ENCODE peak calls at places on chromosomes 13 and 19, in eight cellular contexts. One of them, this sample, is unnamed.

GRCh38 chr19:3210347-3211017 is 14.0 kb upstream of the CELF5 start:
- DNase-seq in AG10803: no peak
- DNase-seq in endodermal cell: peak; percentile 92
- DNase-seq in fibroblast of mammary gland: peak; percentile 37
- DNase-seq in spleen: peak; percentile 91
- DNase-seq in heart right ventricle: no peak
- DNase-seq in cardiac fibroblast: peak; percentile 47
- DNase-seq in osteoblast: peak; percentile 99
- DNase-seq in this sample: peak; percentile 33

GRCh38 chr19:44308011-44308410 is 3.2 kb upstream of the ZNF235 start:
- DNase-seq in heart right ventricle: no peak
- DNase-seq in osteoblast: no peak
- DNase-seq in AG10803: peak; percentile 69
- DNase-seq in cardiac fibroblast: peak; percentile 74
- DNase-seq in endodermal cell: no peak
- DNase-seq in fibroblast of mammary gland: peak; percentile 42
- DNase-seq in spleen: no peak
- DNase-seq in this sample: peak; percentile 18

GRCh38 chr19:20422616-20423205 is 142.9 kb downstream of the ZNF737 start:
- DNase-seq in AG10803: peak; percentile 3
- DNase-seq in heart right ventricle: peak; percentile 4
- DNase-seq in endodermal cell: peak; percentile 47
- DNase-seq in osteoblast: no peak
- DNase-seq in cardiac fibroblast: peak; percentile 22
- DNase-seq in spleen: no peak
- DNase-seq in fibroblast of mammary gland: peak; percentile 2
- DNase-seq in this sample: peak; percentile 1

GRCh38 chr13:48078251-48078656 is 16.6 kb downstream of the MED4 start:
- DNase-seq in spleen: no peak
- DNase-seq in heart right ventricle: no peak
- DNase-seq in endodermal cell: peak; percentile 51
- DNase-seq in cardiac fibroblast: no peak
- DNase-seq in fibroblast of mammary gland: no peak
- DNase-seq in osteoblast: no peak
- DNase-seq in AG10803: no peak
- DNase-seq in this sample: peak; percentile 19

GRCh38 chr19:3808420-3809143 is 22.4 kb upstream of the MATK start:
- DNase-seq in cardiac fibroblast: no peak
- DNase-seq in heart right ventricle: no peak
- DNase-seq in spleen: peak; percentile 72
- DNase-seq in fibroblast of mammary gland: no peak
- DNase-seq in AG10803: no peak
- DNase-seq in endodermal cell: peak; percentile 44
- DNase-seq in osteoblast: peak; percentile 65
- DNase-seq in this sample: no peak

GRCh38 chr13:36130542-36131214 is 504 bp downstream of the DCLK1 start:
- DNase-seq in heart right ventricle: peak; percentile 34
- DNase-seq in cardiac fibroblast: peak; percentile 20
- DNase-seq in spleen: no peak
- DNase-seq in AG10803: no peak
- DNase-seq in fibroblast of mammary gland: peak; percentile 20
- DNase-seq in osteoblast: peak; percentile 80
- DNase-seq in endodermal cell: peak; percentile 85
- DNase-seq in this sample: no peak

GRCh38 chr19:13764101-13764807 is at the start of gene MRI1:
- DNase-seq in endodermal cell: peak; percentile 83
- DNase-seq in cardiac fibroblast: peak; percentile 67
- DNase-seq in spleen: peak; percentile 91
- DNase-seq in AG10803: peak; percentile 60
- DNase-seq in osteoblast: peak; percentile 99
- DNase-seq in heart right ventricle: peak; percentile 83
- DNase-seq in fibroblast of mammary gland: peak; percentile 61
- DNase-seq in this sample: peak; percentile 80

GRCh38 chr19:49290517-49290916 is 34.5 kb downstream of the SLC6A16 start:
- DNase-seq in endodermal cell: no peak
- DNase-seq in osteoblast: no peak
- DNase-seq in heart right ventricle: no peak
- DNase-seq in fibroblast of mammary gland: no peak
- DNase-seq in cardiac fibroblast: no peak
- DNase-seq in spleen: no peak
- DNase-seq in AG10803: no peak
- DNase-seq in this sample: no peak

GRCh38 chr19:39671739-39672363 is 16.1 kb downstream of the LGALS16 start:
- DNase-seq in fibroblast of mammary gland: peak; percentile 50
- DNase-seq in heart right ventricle: peak; percentile 26
- DNase-seq in cardiac fibroblast: peak; percentile 75
- DNase-seq in endodermal cell: peak; percentile 79
- DNase-seq in AG10803: peak; percentile 29
- DNase-seq in osteoblast: peak; percentile 6
- DNase-seq in spleen: no peak
- DNase-seq in this sample: peak; percentile 68

GRCh38 chr13:64758520-64758919 is 2471.6 kb downstream of the PCDH9 start:
- DNase-seq in endodermal cell: peak; percentile 43
- DNase-seq in osteoblast: no peak
- DNase-seq in fibroblast of mammary gland: no peak
- DNase-seq in cardiac fibroblast: peak; percentile 12
- DNase-seq in spleen: no peak
- DNase-seq in heart right ventricle: no peak
- DNase-seq in AG10803: peak; percentile 64
- DNase-seq in this sample: peak; percentile 36

GRCh38 chr13:21698975-21699679 is 28.3 kb downstream of the FGF9 start:
- DNase-seq in cardiac fibroblast: no peak
- DNase-seq in AG10803: no peak
- DNase-seq in spleen: no peak
- DNase-seq in heart right ventricle: no peak
- DNase-seq in osteoblast: no peak
- DNase-seq in fibroblast of mammary gland: no peak
- DNase-seq in endodermal cell: no peak
- DNase-seq in this sample: no peak

GRCh38 chr19:13020002-13020414 is 24.7 kb downstream of the NFIX start:
- DNase-seq in AG10803: no peak
- DNase-seq in fibroblast of mammary gland: peak; percentile 52
- DNase-seq in osteoblast: peak; percentile 73
- DNase-seq in cardiac fibroblast: no peak
- DNase-seq in heart right ventricle: no peak
- DNase-seq in spleen: no peak
- DNase-seq in endodermal cell: peak; percentile 81
- DNase-seq in this sample: no peak

GRCh38 chr19:17584132-17584531 is 28.7 kb downstream of the COLGALT1 start:
- DNase-seq in endodermal cell: no peak
- DNase-seq in AG10803: no peak
- DNase-seq in osteoblast: no peak
- DNase-seq in fibroblast of mammary gland: no peak
- DNase-seq in cardiac fibroblast: no peak
- DNase-seq in heart right ventricle: no peak
- DNase-seq in spleen: no peak
- DNase-seq in this sample: no peak

GRCh38 chr19:58362272-58362994 is at the start of gene ZNF497:
- DNase-seq in heart right ventricle: peak; percentile 96
- DNase-seq in osteoblast: peak; percentile 100
- DNase-seq in endodermal cell: peak; percentile 99
- DNase-seq in AG10803: peak; percentile 95
- DNase-seq in spleen: peak; percentile 100
- DNase-seq in fibroblast of mammary gland: peak; percentile 94
- DNase-seq in cardiac fibroblast: peak; percentile 98
- DNase-seq in this sample: peak; percentile 97

GRCh38 chr13:36431204-36432105 is 840 bp upstream of the CCNA1 start:
- DNase-seq in cardiac fibroblast: no peak
- DNase-seq in fibroblast of mammary gland: no peak
- DNase-seq in AG10803: no peak
- DNase-seq in spleen: peak; percentile 83
- DNase-seq in endodermal cell: no peak
- DNase-seq in osteoblast: peak; percentile 67
- DNase-seq in heart right ventricle: no peak
- DNase-seq in this sample: no peak

GRCh38 chr13:54356209-54356608 is 1327.6 kb downstream of the OLFM4 start:
- DNase-seq in fibroblast of mammary gland: no peak
- DNase-seq in cardiac fibroblast: no peak
- DNase-seq in endodermal cell: no peak
- DNase-seq in spleen: no peak
- DNase-seq in heart right ventricle: no peak
- DNase-seq in AG10803: no peak
- DNase-seq in osteoblast: no peak
- DNase-seq in this sample: no peak

DNA sequence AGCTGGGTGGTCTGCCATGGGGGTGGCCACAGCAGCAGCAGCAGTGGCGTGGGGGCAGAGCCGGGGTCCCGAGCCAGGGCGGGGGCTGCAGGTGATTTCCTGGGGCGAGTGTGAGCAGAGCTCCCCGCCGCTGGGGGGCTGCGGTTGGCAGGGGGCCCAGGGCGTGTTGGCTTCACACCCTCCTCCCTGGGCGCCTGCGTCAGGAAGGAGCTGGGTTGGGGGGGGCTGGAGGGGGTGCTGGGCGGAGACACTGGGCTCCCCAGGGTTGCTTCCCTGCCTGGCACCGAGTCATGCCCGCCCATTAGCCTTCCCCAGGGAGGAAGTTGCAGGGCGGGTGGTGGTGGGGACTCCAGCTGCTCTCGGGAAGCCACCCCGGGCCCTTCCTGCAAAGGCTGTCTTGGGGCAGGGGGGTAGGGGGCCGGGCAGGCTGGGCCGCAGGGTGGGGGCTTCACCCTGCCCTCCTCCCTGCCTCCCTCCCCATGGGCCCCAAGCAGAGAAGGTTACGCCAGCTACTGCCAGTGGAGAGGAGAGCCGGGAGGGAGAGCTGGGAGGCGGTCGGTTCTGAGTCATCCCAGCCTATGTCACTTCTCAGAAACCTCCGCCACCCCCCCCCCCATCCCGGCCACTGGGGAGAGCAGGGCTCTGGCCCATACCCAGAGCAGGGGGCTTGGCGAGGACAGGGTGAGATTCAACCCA is 4.6 kb downstream of the MIDN start:
- DNase-seq in AG10803: peak; percentile 99
- DNase-seq in spleen: peak; percentile 98
- DNase-seq in cardiac fibroblast: peak; percentile 98
- DNase-seq in osteoblast: peak; percentile 100
- DNase-seq in endodermal cell: peak; percentile 65
- DNase-seq in fibroblast of mammary gland: peak; percentile 98
- DNase-seq in heart right ventricle: peak; percentile 94
- DNase-seq in this sample: peak; percentile 98
- TF ChIP-seq CTCF in AG10803: peak; percentile 17
- TF ChIP-seq CTCF in spleen: peak; percentile 30
- TF ChIP-seq CTCF in cardiac fibroblast: no peak
- TF ChIP-seq CTCF in osteoblast: no peak
- TF ChIP-seq CTCF in endodermal cell: no peak
- TF ChIP-seq CTCF in fibroblast of mammary gland: peak; percentile 1
- TF ChIP-seq CTCF in heart right ventricle: no peak
- TF ChIP-seq CTCF in this sample: no peak

DNA sequence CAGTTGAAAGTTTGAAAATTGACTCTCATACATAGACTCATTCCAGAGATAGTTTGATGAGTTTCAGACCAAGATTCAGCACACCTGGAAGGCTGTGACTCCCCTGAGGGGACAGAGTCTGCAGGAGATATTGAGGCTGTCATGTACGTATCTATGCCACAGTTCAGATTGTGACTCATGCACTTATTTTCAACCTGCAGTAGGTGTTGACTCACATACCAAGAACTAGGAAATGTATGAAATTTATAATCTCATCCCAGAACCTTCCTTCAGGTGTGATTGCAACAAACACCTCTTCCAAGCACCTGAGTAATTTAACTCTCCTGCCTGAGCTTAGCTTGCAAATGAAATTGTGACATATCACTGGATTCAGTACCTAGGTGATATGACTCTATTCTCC is 64.4 kb upstream of the ZNF43 start:
- DNase-seq in fibroblast of mammary gland: no peak
- DNase-seq in osteoblast: no peak
- DNase-seq in heart right ventricle: no peak
- DNase-seq in endodermal cell: no peak
- DNase-seq in cardiac fibroblast: no peak
- DNase-seq in spleen: no peak
- DNase-seq in AG10803: no peak
- DNase-seq in this sample: no peak
- H3K4me3 ChIP-seq in fibroblast of mammary gland: no peak overlapping the region
- H3K4me3 ChIP-seq in osteoblast: no peak overlapping the region
- H3K4me3 ChIP-seq in heart right ventricle: no peak overlapping the region
- H3K4me3 ChIP-seq in endodermal cell: no peak overlapping the region
- H3K4me3 ChIP-seq in cardiac fibroblast: no peak overlapping the region
- H3K4me3 ChIP-seq in spleen: no peak overlapping the region
- H3K4me3 ChIP-seq in AG10803: no peak overlapping the region
- H3K4me3 ChIP-seq in this sample: no peak overlapping the region

DNA sequence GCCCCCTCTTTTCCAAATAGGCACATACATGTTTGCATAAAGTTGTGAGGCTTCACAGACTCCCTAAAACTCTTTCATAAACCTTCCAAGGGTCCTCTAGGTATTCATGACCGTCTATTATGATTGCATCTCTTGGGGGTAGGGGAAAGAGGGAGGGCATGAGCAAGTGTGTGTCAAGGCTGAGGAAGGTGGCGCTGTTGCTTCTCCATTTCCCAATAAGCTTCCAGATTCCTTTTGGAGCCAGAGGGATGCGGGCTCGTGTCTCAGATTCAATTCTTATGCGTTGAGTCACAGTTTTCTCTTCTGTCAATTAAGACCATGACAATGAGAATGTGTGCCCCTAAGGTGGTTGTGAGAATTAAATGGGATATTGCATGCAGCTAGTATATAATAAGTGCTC is 51.0 kb upstream of the CYP2A7 start:
- DNase-seq in AG10803: no peak
- DNase-seq in fibroblast of mammary gland: peak; percentile 1
- DNase-seq in osteoblast: no peak
- DNase-seq in heart right ventricle: no peak
- DNase-seq in spleen: no peak
- DNase-seq in cardiac fibroblast: peak; percentile 40
- DNase-seq in endodermal cell: peak; percentile 73
- DNase-seq in this sample: peak; percentile 20
- TF ChIP-seq CTCF in AG10803: no peak
- TF ChIP-seq CTCF in fibroblast of mammary gland: no peak
- TF ChIP-seq CTCF in osteoblast: no peak
- TF ChIP-seq CTCF in heart right ventricle: no peak
- TF ChIP-seq CTCF in spleen: no peak
- TF ChIP-seq CTCF in cardiac fibroblast: peak; percentile 19
- TF ChIP-seq CTCF in endodermal cell: peak; percentile 66
- TF ChIP-seq CTCF in this sample: no peak

DNA sequence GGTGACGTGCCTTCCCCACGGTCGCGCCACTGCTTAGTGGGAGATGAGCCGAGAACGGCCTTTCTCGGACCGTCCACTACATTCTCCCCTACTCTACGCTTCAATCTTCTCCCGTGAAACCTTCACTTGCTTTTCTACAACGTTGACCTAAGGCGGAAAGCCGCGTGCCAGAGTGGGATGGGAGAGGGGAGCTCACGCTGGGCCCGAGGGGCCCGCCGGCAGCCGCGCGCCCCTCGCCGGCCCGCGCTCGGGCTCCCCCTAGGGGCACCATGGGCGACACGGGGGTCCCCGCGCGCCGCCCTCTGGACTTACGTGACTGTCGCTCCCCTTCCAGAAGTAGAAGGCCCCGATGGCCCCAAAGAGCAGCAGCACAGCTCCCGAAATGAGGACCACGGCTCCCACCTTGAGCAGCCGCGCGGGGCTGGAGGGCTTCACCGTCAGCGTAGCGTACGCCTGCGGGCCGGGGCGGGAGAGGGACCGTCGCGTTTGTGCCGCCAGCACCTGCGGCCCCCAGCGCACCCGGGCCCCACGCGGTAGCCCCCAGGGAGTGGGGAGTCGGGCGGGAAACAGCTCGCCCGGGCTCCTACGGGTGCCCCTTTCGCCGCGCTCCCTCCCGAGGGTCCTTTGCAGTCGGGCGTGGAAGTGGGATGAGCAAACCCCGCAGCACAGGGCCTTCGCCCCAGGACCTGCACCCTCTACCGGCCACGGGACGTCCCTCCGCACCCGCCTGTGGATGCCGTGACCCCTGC is 727 bp downstream of the CNMD start:
- DNase-seq in endodermal cell: peak; percentile 87
- DNase-seq in AG10803: no peak
- DNase-seq in spleen: peak; percentile 74
- DNase-seq in heart right ventricle: peak; percentile 7
- DNase-seq in cardiac fibroblast: no peak
- DNase-seq in fibroblast of mammary gland: no peak
- DNase-seq in osteoblast: no peak
- DNase-seq in this sample: no peak
- H3K4me3 ChIP-seq in endodermal cell: peak overlapping the region; percentile 67
- H3K4me3 ChIP-seq in AG10803: no peak overlapping the region
- H3K4me3 ChIP-seq in spleen: peak overlapping the region; percentile 9
- H3K4me3 ChIP-seq in heart right ventricle: peak overlapping the region; percentile 22
- H3K4me3 ChIP-seq in cardiac fibroblast: no peak overlapping the region
- H3K4me3 ChIP-seq in fibroblast of mammary gland: no peak overlapping the region
- H3K4me3 ChIP-seq in osteoblast: peak overlapping the region; percentile 30
- H3K4me3 ChIP-seq in this sample: peak overlapping the region; percentile 25